ENCODE peak calls at places on chromosome 12, in six cellular contexts. I, A, P, W, K and N are unnamed samples.

GRCh38 chr12:99131761-99132199 is 486.7 kb downstream of the APAF1 start:
- DNase-seq in I (peak), A (peak), P (no peak), W (no peak), K (peak), N (peak)

GRCh38 chr12:5780536-5780935 is 164.5 kb downstream of the ANO2 start:
- DNase-seq in I (no peak), A (no peak), P (no peak), W (no peak), K (no peak), N (no peak)

GRCh38 chr12:124469193-124469888 is 98.1 kb downstream of the NCOR2 start:
- DNase-seq in I (no peak), A (no peak), P (no peak), W (peak), K (no peak), N (no peak)

GRCh38 chr12:123396543-123396942 is 12.6 kb downstream of the KMT5A start:
- DNase-seq in I (no peak), A (no peak), P (no peak), W (no peak), K (no peak), N (no peak)

GRCh38 chr12:121467638-121468403 is 67.9 kb downstream of the RNF34 start:
- DNase-seq in I (peak), A (no peak), P (no peak), W (no peak), K (peak), N (no peak)

GRCh38 chr12:129911437-129912049 is 7.7 kb upstream of the TMEM132D start:
- DNase-seq in I (peak), A (no peak), P (no peak), W (peak), K (peak), N (peak)

GRCh38 chr12:53684654-53685220 is 8.9 kb upstream of the ATP5MC2 start:
- DNase-seq in I (no peak), A (no peak), P (no peak), W (no peak), K (no peak), N (no peak)

GRCh38 chr12:68611094-68611818 is 557 bp downstream of the RAP1B start:
- DNase-seq in I (peak), A (peak), P (peak), W (peak), K (peak), N (peak)

GRCh38 chr12:116990971-116991966 is 80.5 kb downstream of the FBXW8 start:
- DNase-seq in I (no peak), A (no peak), P (no peak), W (no peak), K (no peak), N (no peak)

GRCh38 chr12:130686511-130686981 is 29.6 kb downstream of the RIMBP2 start:
- DNase-seq in I (no peak), A (no peak), P (no peak), W (no peak), K (no peak), N (no peak)

GRCh38 chr12:123150273-123150803 is 552 bp downstream of the PITPNM2 start:
- DNase-seq in I (no peak), A (no peak), P (no peak), W (peak), K (no peak), N (no peak)

GRCh38 chr12:30694412-30694955 is 1.2 kb downstream of the IPO8 start:
- DNase-seq in I (no peak), A (peak), P (peak), W (peak), K (peak), N (peak)

DNA sequence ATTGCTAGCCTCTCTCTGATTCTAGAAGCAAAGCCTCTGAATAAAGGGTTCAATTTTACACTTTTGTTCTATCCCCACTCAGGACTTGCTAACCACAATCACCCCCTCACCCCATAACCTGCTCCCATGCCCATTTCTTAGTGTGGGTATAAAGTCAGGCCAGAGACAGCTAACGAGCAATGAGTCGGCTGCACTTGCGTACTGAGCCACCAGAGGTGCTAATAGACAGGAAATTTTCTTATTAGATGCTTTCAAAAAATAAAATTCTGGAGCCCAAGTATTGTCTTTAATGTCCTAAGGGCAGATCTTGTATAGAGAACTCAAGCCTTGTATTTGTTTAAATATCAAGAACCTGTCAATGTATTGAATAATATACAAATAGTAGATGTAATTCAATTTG is 256.9 kb downstream of the SYT1 start:
- DNase-seq in I (no peak), A (no peak), P (no peak), W (no peak), K (peak), N (peak)
- TF ChIP-seq CTCF in I (peak), A (peak), P (peak), W (no peak), K (peak), N (peak)

DNA sequence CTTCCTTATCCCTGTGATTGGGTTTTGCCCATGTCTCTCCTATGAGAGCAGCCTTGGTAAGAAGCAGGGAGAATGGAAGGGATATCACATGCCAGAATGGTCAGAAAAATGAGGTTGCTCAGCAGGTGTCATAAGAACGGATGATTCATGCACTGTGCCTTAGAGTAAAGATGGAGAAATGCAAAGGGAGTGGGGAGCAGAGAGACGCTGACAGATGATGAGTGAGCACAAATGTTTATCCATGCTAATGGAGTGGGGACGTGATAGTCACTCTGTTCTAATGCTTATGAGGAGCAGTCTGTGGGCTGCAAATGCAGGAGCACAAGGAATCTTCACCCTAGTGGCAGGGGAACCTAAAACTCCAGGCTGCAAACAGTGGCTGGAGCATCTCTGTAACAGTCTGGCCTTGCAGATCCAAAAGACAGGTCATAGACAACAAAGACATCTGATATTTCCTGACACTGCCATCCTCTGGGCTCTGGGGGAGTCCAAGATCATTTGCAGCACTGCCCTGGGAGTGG is 243.2 kb downstream of the CACNA1C start:
- DNase-seq in I (peak), A (no peak), P (no peak), W (no peak), K (peak), N (no peak)
- TF ChIP-seq CTCF in I (no peak), A (no peak), P (no peak), W (no peak), K (no peak), N (no peak)

GRCh38 chr12:2360630-2361170 is 307.9 kb downstream of the CACNA1C start:
- DNase-seq in I (no peak), A (no peak), P (no peak), W (no peak), K (no peak), N (no peak)

GRCh38 chr12:2355604-2356003 is 302.8 kb downstream of the CACNA1C start:
- DNase-seq in I (no peak), A (no peak), P (no peak), W (no peak), K (no peak), N (peak)

GRCh38 chr12:2356601-2357125 is 303.9 kb downstream of the CACNA1C start:
- DNase-seq in I (no peak), A (no peak), P (no peak), W (no peak), K (no peak), N (no peak)

GRCh38 chr12:2359725-2360629 is 307.2 kb downstream of the CACNA1C start:
- DNase-seq in I (no peak), A (no peak), P (no peak), W (no peak), K (no peak), N (no peak)

GRCh38 chr12:2358986-2359658 is 306.3 kb downstream of the CACNA1C start:
- DNase-seq in I (peak), A (no peak), P (no peak), W (no peak), K (no peak), N (no peak)
- TF ChIP-seq CTCF in I (no peak), A (no peak), P (peak), W (no peak), K (peak), N (no peak)

DNA sequence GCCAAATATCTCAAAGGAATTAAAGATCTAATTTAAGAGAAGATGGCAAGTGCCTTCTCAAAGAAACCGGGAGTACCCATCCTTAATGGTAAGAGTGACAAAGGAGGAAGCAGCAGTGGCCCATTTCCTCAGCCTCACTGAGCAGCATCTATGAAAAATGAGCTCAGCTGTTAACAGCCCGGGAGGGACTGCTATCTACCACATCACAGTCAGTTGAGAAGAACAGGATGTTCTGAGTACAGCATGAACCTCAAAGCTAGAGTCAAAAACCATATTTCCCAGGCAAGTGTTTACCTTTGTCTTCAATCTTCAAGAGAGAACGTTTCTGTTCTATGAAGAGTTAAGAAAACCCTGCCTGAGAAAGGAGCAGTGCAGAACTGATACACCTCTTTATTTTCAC is 115.0 kb downstream of the BTG1 start:
- DNase-seq in I (peak), A (peak), P (peak), W (peak), K (peak), N (peak)
- TF ChIP-seq CTCF in I (no peak), A (no peak), P (no peak), W (no peak), K (no peak), N (no peak)

DNA sequence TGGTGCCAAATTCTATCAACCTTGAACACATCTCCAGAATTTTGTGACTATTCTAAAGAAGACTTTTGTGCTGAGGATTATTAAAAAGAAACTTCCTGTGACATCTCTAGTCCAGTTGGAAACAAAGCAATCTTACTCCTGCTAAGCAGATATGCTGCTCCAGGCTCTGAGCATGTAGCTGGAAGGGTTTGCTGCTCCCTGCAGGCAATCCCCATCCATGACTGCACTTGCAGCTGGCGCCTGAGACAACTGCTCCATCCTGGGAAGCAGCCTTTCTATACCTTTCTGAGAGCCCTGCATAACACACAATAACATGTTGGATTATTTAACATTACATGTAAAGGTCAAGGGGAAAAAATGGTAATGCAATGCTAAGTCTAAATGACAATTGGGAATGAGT is 105.1 kb downstream of the NDUFA12 start:
- DNase-seq in I (peak), A (no peak), P (no peak), W (no peak), K (no peak), N (peak)
- TF ChIP-seq CTCF in I (peak), A (peak), P (no peak), W (no peak), K (peak), N (peak)

DNA sequence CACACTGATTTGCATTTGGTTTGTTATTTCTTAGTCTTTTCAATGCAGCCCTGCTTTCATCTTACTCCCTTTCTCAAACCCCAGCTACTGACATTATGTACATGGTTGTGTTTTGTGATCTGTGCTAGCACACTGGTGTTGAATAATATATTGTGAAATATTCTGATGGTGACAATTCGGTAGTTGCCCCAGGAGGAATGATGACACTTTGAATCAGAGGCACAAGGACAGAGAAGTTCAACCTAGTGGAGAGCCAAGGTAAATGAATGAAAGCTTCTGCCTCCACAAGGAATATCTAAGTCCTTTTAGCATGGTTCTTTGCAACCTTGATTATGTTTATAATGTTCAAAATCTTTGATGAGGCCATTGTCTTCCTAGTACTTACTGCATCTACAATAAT is 159.9 kb downstream of the PDE3A start:
- DNase-seq in I (no peak), A (no peak), P (no peak), W (no peak), K (no peak), N (no peak)
- TF ChIP-seq CTCF in I (no peak), A (no peak), P (no peak), W (no peak), K (no peak), N (no peak)

GRCh38 chr12:51534216-51534615 is 56.8 kb upstream of the SCN8A start:
- DNase-seq in I (no peak), A (no peak), P (no peak), W (no peak), K (no peak), N (no peak)

GRCh38 chr12:51536159-51536558 is 54.9 kb upstream of the SCN8A start:
- DNase-seq in I (no peak), A (no peak), P (no peak), W (no peak), K (no peak), N (no peak)

GRCh38 chr12:51534675-51535074 is 56.4 kb upstream of the SCN8A start:
- DNase-seq in I (no peak), A (no peak), P (no peak), W (no peak), K (no peak), N (no peak)

GRCh38 chr12:51531982-51532497 is 59.0 kb upstream of the SCN8A start:
- DNase-seq in I (peak), A (peak), P (peak), W (peak), K (peak), N (peak)

DNA sequence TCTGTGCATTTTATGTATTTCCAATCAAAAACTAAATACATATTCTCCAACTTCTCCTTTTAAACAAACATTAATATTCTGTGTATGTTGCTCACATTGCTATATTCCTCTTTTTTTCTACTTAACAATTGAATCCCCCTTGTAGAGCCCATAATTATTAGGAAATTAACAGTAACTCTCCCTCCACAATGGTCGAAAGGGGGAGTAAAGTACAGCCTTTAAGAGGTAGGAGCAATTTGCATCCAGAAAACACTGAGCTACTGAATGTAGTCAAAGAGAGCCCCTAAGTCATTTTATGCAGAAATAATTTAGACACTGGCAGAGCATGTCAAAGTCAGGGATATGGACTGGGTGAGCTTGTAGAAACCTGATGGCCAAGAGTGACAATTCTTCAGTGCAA is 57.2 kb upstream of the SCN8A start:
- DNase-seq in I (peak), A (no peak), P (no peak), W (no peak), K (no peak), N (no peak)
- TF ChIP-seq CTCF in I (peak), A (no peak), P (no peak), W (no peak), K (peak), N (no peak)

GRCh38 chr12:104154286-104154685 is 16.3 kb upstream of the NFYB start:
- DNase-seq in I (no peak), A (no peak), P (no peak), W (no peak), K (no peak), N (no peak)

GRCh38 chr12:104152691-104153241 is 14.8 kb upstream of the NFYB start:
- DNase-seq in I (no peak), A (no peak), P (no peak), W (no peak), K (no peak), N (no peak)

GRCh38 chr12:104155711-104156555 is 17.9 kb upstream of the NFYB start:
- DNase-seq in I (no peak), A (no peak), P (no peak), W (no peak), K (no peak), N (no peak)

GRCh38 chr12:104154806-104155205 is 16.8 kb upstream of the NFYB start:
- DNase-seq in I (no peak), A (no peak), P (no peak), W (no peak), K (no peak), N (no peak)
- TF ChIP-seq CTCF in I (no peak), A (no peak), P (no peak), W (no peak), K (no peak), N (no peak)

GRCh38 chr12:65673732-65674131 is 150.6 kb upstream of the HMGA2 start:
- DNase-seq in I (peak), A (no peak), P (no peak), W (no peak), K (no peak), N (no peak)
- TF ChIP-seq CTCF in I (peak), A (no peak), P (no peak), W (no peak), K (peak), N (no peak)